ENCODE peak calls at places on chromosomes 16 and 17, in ten cellular contexts. F is stimulated activated CD4-positive, alpha-beta T cell treated with anti-CD3 and anti-CD28 coated beads, Interleukin-12 subunit alpha, Interleukin-12 subunit beta, amount 100 ng/mL, for 4 hours; U is non-pigmented ciliary epithelial cell; D is substantia nigra; R is fibroblast of gingiva; I is Peyer's patch; V is DND-41; G is amniotic stem cell; J is fibroblast of villous mesenchyme; Y is activated CD8-positive, alpha-beta memory T cell treated with anti-CD3 and anti-CD28 coated beads, Interleukin-2, amount 50 U/mL, for 4 hours. C is an unnamed sample.
A peak's percentile ranks its signal among the peaks of the same experiment; 100 is the strongest.

GRCh38 chr16:75148311-75149195 is at the start of gene ZFP1:
- DNase-seq in V (peak; percentile 97), G (peak; percentile 84), I (peak; percentile 99), F (peak; percentile 95), U (peak; percentile 46), R (peak; percentile 88), Y (peak; percentile 96), D (peak; percentile 69), J (peak; percentile 92), C (peak; percentile 96)

GRCh38 chr17:80924807-80925610 is 66.6 kb upstream of the CHMP6 start:
- DNase-seq in Y (no peak), V (no peak), U (no peak), G (no peak), R (no peak), I (no peak), F (no peak), J (no peak), D (no peak), C (no peak)

GRCh38 chr16:49492896-49493620 is 119.5 kb downstream of the C16orf78 start:
- DNase-seq in I (peak; percentile 34), G (no peak), V (no peak), F (no peak), J (no peak), D (no peak), Y (no peak), U (no peak), R (no peak), C (peak; percentile 12)

GRCh38 chr17:8807070-8807550 is 7.9 kb upstream of the MFSD6L start:
- DNase-seq in Y (no peak), J (peak; percentile 4), U (no peak), V (no peak), R (no peak), I (peak; percentile 65), F (no peak), D (no peak), G (no peak), C (peak; percentile 42)

GRCh38 chr17:80819422-80820164 is 172.0 kb upstream of the CHMP6 start:
- DNase-seq in D (no peak), R (no peak), F (no peak), U (no peak), J (no peak), G (no peak), V (no peak), Y (no peak), I (no peak), C (no peak)

GRCh38 chr17:61413654-61414133 is 14.1 kb downstream of the TBX2 start:
- DNase-seq in U (no peak), G (no peak), F (no peak), R (no peak), J (no peak), V (peak; percentile 1), I (no peak), Y (no peak), D (no peak), C (no peak)

GRCh38 chr16:51121850-51122249 is 29.2 kb downstream of the SALL1 start:
- DNase-seq in R (no peak), F (no peak), Y (no peak), V (no peak), U (no peak), G (no peak), I (no peak), D (no peak), J (no peak), C (no peak)

GRCh38 chr17:77555741-77556291 is 402.7 kb upstream of the TNRC6C start:
- DNase-seq in I (no peak), D (no peak), G (no peak), V (peak; percentile 35), F (no peak), U (no peak), Y (no peak), J (no peak), R (no peak), C (no peak)

GRCh38 chr16:53814791-53815190 is 110.8 kb downstream of the FTO start:
- DNase-seq in J (no peak), R (no peak), G (no peak), F (no peak), D (no peak), U (no peak), I (no peak), V (no peak), Y (no peak), C (no peak)

GRCh38 chr16:88113545-88114045 is 162.4 kb downstream of the BANP start:
- DNase-seq in J (no peak), U (no peak), D (no peak), R (no peak), Y (no peak), V (no peak), I (no peak), G (no peak), F (no peak), C (no peak)

GRCh38 chr16:87463722-87464690 is 28.8 kb downstream of the ZCCHC14 start:
- DNase-seq in F (peak; percentile 30), G (no peak), V (peak; percentile 9), R (no peak), J (no peak), Y (peak; percentile 28), U (no peak), I (peak; percentile 54), D (no peak), C (no peak)

GRCh38 chr17:40433551-40434384 is 9.5 kb upstream of the IGFBP4 start:
- DNase-seq in D (no peak), G (no peak), U (no peak), R (no peak), I (peak; percentile 47), F (no peak), Y (no peak), J (no peak), V (peak; percentile 51), C (peak; percentile 74)

GRCh38 chr17:30360396-30360795 is 18.3 kb upstream of the CPD start:
- DNase-seq in J (no peak), F (no peak), G (no peak), Y (no peak), D (no peak), I (no peak), R (no peak), V (no peak), U (no peak), C (no peak)

GRCh38 chr17:68498479-68499326 is 13.5 kb upstream of the PRKAR1A start:
- DNase-seq in Y (no peak), V (no peak), G (no peak), I (no peak), J (no peak), U (no peak), R (no peak), F (no peak), D (no peak), C (no peak)

GRCh38 chr16:82585675-82586074 is 41.1 kb upstream of the CDH13 start:
- DNase-seq in D (no peak), V (no peak), U (peak; percentile 58), J (no peak), R (no peak), Y (no peak), G (no peak), I (no peak), F (no peak), C (peak; percentile 67)

GRCh38 chr17:27878776-27879562 is 14.2 kb downstream of the LYRM9 start:
- DNase-seq in Y (peak; percentile 32), I (no peak), D (no peak), J (no peak), F (peak; percentile 31), R (no peak), U (no peak), V (peak; percentile 49), G (no peak), C (no peak)

GRCh38 chr16:15961557-15962205 is 12.3 kb downstream of the ABCC1 start:
- DNase-seq in U (no peak), I (no peak), R (no peak), D (no peak), G (no peak), J (no peak), Y (no peak), V (no peak), F (no peak), C (no peak)

GRCh38 chr17:32746280-32746679 is 130.6 kb downstream of the MYO1D start:
- DNase-seq in V (no peak), R (no peak), I (no peak), D (no peak), J (no peak), Y (no peak), U (no peak), F (no peak), G (no peak), C (no peak)

GRCh38 chr16:22934786-22935185 is 120.8 kb downstream of the HS3ST2 start:
- DNase-seq in D (no peak), I (no peak), J (no peak), F (no peak), U (no peak), R (no peak), V (no peak), Y (no peak), G (no peak), C (no peak)

GRCh38 chr16:25256821-25257503 is 683 bp downstream of the ZKSCAN2 start:
- DNase-seq in R (peak; percentile 14), G (peak; percentile 71), D (no peak), U (no peak), Y (peak; percentile 18), F (no peak), V (peak; percentile 26), J (peak; percentile 10), I (peak; percentile 50), C (no peak)

GRCh38 chr16:68351991-68352431 is 41.2 kb downstream of the PRMT7 start:
- DNase-seq in D (no peak), Y (no peak), F (no peak), V (no peak), U (no peak), G (no peak), I (peak; percentile 83), J (no peak), R (no peak), C (no peak)

GRCh38 chr17:41322264-41322902 is 6.9 kb upstream of the KRTAP17-1 start:
- DNase-seq in I (no peak), G (peak; percentile 11), V (no peak), F (no peak), D (no peak), U (peak; percentile 35), J (peak; percentile 71), R (peak; percentile 71), Y (no peak), C (peak; percentile 46)

GRCh38 chr16:8867483-8868271 is 1.1 kb downstream of the CARHSP1 start:
- DNase-seq in I (peak; percentile 70), J (no peak), D (no peak), U (no peak), F (no peak), Y (no peak), R (no peak), V (peak; percentile 53), G (no peak), C (peak; percentile 65)

GRCh38 chr17:79965806-79966205 is 69.9 kb downstream of the TBC1D16 start:
- DNase-seq in J (no peak), U (no peak), D (peak; percentile 61), Y (no peak), V (no peak), I (peak; percentile 10), G (no peak), R (no peak), F (no peak), C (no peak)

GRCh38 chr16:4917117-4917516 is 19.8 kb downstream of the PPL start:
- DNase-seq in D (no peak), Y (no peak), U (no peak), J (peak; percentile 51), G (peak; percentile 25), V (no peak), F (no peak), I (no peak), R (no peak), C (no peak)

GRCh38 chr17:1649116-1649843 is 386 bp downstream of the RILP start:
- DNase-seq in V (peak; percentile 82), R (peak; percentile 86), I (peak; percentile 89), F (peak; percentile 75), U (no peak), G (peak; percentile 72), J (peak; percentile 88), Y (peak; percentile 80), D (no peak), C (peak; percentile 87)

GRCh38 chr17:3944485-3945388 is 19.5 kb downstream of the ATP2A3 start:
- DNase-seq in F (peak; percentile 20), G (no peak), U (no peak), Y (no peak), I (no peak), D (no peak), J (peak; percentile 61), R (peak; percentile 44), V (no peak), C (peak; percentile 81)

GRCh38 chr17:27929990-27930389 is 36.8 kb upstream of the LYRM9 start:
- DNase-seq in U (peak; percentile 13), R (no peak), F (no peak), I (no peak), G (no peak), Y (no peak), J (peak; percentile 11), D (no peak), V (no peak), C (peak; percentile 54)

C was measured in mesendoderm.